ENCODE peak calls at places on chromosomes 4 and X, in seven cellular contexts. I, F, T, E, Z, O and R are unnamed samples. For H3K27me3, the result is how much of the 10 kb centered on the place peaks cover.

GRCh38 chr4:61332671-61333070 is 132.5 kb downstream of the ADGRL3 start:
- DNase-seq in I (no peak), F (no peak), T (no peak), E (peak), Z (no peak), O (no peak), R (no peak)

GRCh38 chr4:151675366-151676060 is 85.3 kb downstream of the GATB start:
- DNase-seq in I (no peak), F (no peak), T (no peak), E (no peak), Z (no peak), O (no peak), R (no peak)

GRCh38 chr4:118884716-118885115 is 3.9 kb upstream of the SYNPO2 start:
- DNase-seq in I (no peak), F (no peak), T (no peak), E (no peak), Z (no peak), O (no peak), R (no peak)

GRCh38 chr4:16001484-16001858 is 38.5 kb upstream of the FGFBP2 start:
- DNase-seq in I (peak), F (peak), T (no peak), E (peak), Z (peak), O (peak), R (no peak)

GRCh38 chr4:2062808-2063524 is 3.8 kb downstream of the NAT8L start:
- DNase-seq in I (no peak), F (no peak), T (no peak), E (no peak), Z (no peak), O (no peak), R (no peak)

GRCh38 chr4:152937535-152938236 is 1.6 kb downstream of the FHDC1 start:
- DNase-seq in I (peak), F (no peak), T (peak), E (peak), Z (peak), O (peak), R (no peak)

GRCh38 chr4:38119663-38120374 is 159.6 kb downstream of the PTTG2 start:
- DNase-seq in I (peak), F (no peak), T (no peak), E (peak), Z (peak), O (no peak), R (no peak)

GRCh38 chr4:75071241-75071778 is 138.4 kb downstream of the PARM1 start:
- DNase-seq in I (no peak), F (no peak), T (no peak), E (no peak), Z (no peak), O (peak), R (no peak)

GRCh38 chr4:185128272-185129119 is 14.6 kb upstream of the SLC25A4 start:
- DNase-seq in I (peak), F (no peak), T (peak), E (peak), Z (peak), O (peak), R (no peak)

GRCh38 chr4:21327976-21328700 is 620.4 kb downstream of the KCNIP4 start:
- DNase-seq in I (no peak), F (no peak), T (no peak), E (no peak), Z (no peak), O (no peak), R (no peak)

GRCh38 chr4:162456106-162456505 is 292.3 kb upstream of the FSTL5 start:
- DNase-seq in I (no peak), F (no peak), T (no peak), E (no peak), Z (no peak), O (no peak), R (no peak)

GRCh38 chrX:20742106-20742505 is 475.4 kb upstream of the RPS6KA3 start:
- DNase-seq in I (no peak), F (no peak), T (no peak), E (peak), Z (no peak), O (no peak), R (no peak)

GRCh38 chr4:136934601-136935000 is 597.7 kb downstream of the PCDH18 start:
- DNase-seq in I (no peak), F (no peak), T (no peak), E (no peak), Z (no peak), O (peak), R (no peak)

GRCh38 chrX:124086411-124086810 is 124.9 kb downstream of the STAG2 start:
- DNase-seq in I (no peak), F (no peak), T (no peak), E (no peak), Z (no peak), O (no peak), R (no peak)

GRCh38 chrX:130637591-130637990 is 235.8 kb downstream of the RBMX2 start:
- DNase-seq in I (no peak), F (no peak), T (no peak), E (peak), Z (peak), O (no peak), R (no peak)

GRCh38 chrX:110086162-110086915 is 83.4 kb downstream of the TMEM164 start:
- DNase-seq in I (no peak), F (no peak), T (no peak), E (peak), Z (no peak), O (no peak), R (no peak)

GRCh38 chr4:161949941-161950725 is 213.7 kb downstream of the FSTL5 start:
- DNase-seq in I (no peak), F (no peak), T (no peak), E (peak), Z (peak), O (no peak), R (no peak)

GRCh38 chr4:143773998-143774898 is 73.8 kb upstream of the FREM3 start:
- DNase-seq in I (peak), F (peak), T (no peak), E (peak), Z (peak), O (peak), R (no peak)

GRCh38 chr4:871484-871883 is 45.6 kb upstream of the CPLX1 start:
- DNase-seq in I (no peak), F (no peak), T (no peak), E (no peak), Z (no peak), O (no peak), R (no peak)

GRCh38 chr4:75025432-75025831 is 92.5 kb downstream of the PARM1 start:
- DNase-seq in I (no peak), F (no peak), T (no peak), E (no peak), Z (no peak), O (no peak), R (no peak)

GRCh38 chrX:134948333-134949241 is 42.2 kb upstream of the SMIM10 start:
- DNase-seq in I (no peak), F (no peak), T (no peak), E (peak), Z (peak), O (no peak), R (no peak)

GRCh38 chr4:492412-492811 is 6.5 kb downstream of the ZNF721 start:
- DNase-seq in I (no peak), F (no peak), T (no peak), E (no peak), Z (no peak), O (no peak), R (no peak)

GRCh38 chr4:28639747-28640146 is 1779.1 kb downstream of the STIM2 start:
- DNase-seq in I (no peak), F (no peak), T (no peak), E (no peak), Z (no peak), O (peak), R (no peak)

GRCh38 chrX:7110821-7111276 is 36.7 kb upstream of the STS start:
- DNase-seq in I (no peak), F (no peak), T (no peak), E (peak), Z (no peak), O (no peak), R (no peak)

GRCh38 chrX:17474892-17475291 is 99.9 kb downstream of the NHS start:
- DNase-seq in I (no peak), F (no peak), T (no peak), E (peak), Z (peak), O (no peak), R (no peak)

GRCh38 chr4:124203613-124204284 is 508.8 kb downstream of the ANKRD50 start:
- DNase-seq in I (no peak), F (no peak), T (no peak), E (peak), Z (peak), O (no peak), R (no peak)

DNA sequence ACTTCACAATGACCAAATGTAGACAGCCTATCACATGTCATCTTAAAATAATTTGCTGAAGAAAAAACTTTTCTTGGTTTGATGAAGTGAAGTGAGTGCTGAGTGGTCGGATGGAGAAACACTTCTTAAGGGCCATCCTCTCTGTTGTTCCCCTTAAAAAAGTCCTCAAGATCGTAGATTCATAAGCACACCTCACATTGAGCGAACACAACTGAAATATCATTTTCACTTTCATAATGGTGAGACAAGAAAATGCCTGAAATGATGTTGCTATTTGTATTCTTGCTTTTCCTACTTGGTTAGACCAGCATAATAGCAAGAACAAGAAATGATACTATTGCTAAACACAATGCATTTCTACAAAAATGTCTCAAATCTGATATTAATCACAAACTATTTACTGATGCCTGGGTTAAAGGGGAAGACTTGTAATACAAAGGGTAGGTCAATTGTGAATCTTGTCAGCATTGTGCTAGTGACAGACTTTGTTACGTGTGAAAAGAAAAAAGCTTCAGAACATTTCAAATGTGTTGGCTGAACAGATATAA is 305.6 kb upstream of the NR3C2 start:
- DNase-seq in I (no peak), F (no peak), T (no peak), E (no peak), Z (no peak), O (no peak), R (no peak)
- H3K4me3 ChIP-seq in I (no peak), F (no peak), T (no peak), E (no peak), Z (no peak), O (no peak), R (no peak)

GRCh38 chr4:62791386-62791785 is 1591.3 kb downstream of the ADGRL3 start:
- DNase-seq in I (no peak), F (no peak), T (no peak), E (no peak), Z (no peak), O (no peak), R (no peak)
- H3K27ac ChIP-seq in I (no peak), F (no peak), T (no peak), E (no peak), Z (no peak), O (no peak), R (no peak)

DNA sequence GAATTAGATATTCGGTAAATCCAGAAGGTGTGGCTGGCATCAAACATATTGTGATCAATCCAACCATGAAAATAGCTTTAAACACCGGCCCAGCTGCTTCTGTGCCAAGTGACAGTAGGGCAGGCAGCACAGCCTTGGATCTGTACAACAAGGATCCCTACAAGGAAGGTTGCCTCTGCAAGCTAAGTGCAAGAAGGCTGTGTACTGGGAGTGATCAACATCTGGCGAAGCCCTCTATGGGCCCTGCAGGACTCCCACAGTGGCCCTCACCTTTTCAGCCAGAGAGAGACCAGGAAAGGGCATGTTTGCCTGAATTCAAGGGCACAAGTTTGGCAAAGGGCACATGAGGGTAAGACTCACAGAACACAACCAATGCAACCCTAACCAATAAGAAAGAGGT is 9.6 kb downstream of the IRS4 start:
- DNase-seq in I (no peak), F (no peak), T (no peak), E (no peak), Z (no peak), O (no peak), R (no peak)
- H3K27me3 ChIP-seq in I (under half), F (under half), T (under half), E (under half), Z (under half), O (half or more), R (under half)

GRCh38 chr4:24103434-24104168 is 213.8 kb upstream of the PPARGC1A start:
- DNase-seq in I (no peak), F (no peak), T (no peak), E (peak), Z (peak), O (no peak), R (no peak)
- H3K4me3 ChIP-seq in I (no peak), F (no peak), T (no peak), E (no peak), Z (no peak), O (no peak), R (no peak)

GRCh38 chrX:37958493-37959211 is 47.7 kb upstream of the SYTL5 start:
- DNase-seq in I (no peak), F (no peak), T (no peak), E (peak), Z (peak), O (peak), R (no peak)

GRCh38 chrX:37955273-37955672 is 51.1 kb upstream of the SYTL5 start:
- DNase-seq in I (no peak), F (no peak), T (no peak), E (no peak), Z (no peak), O (no peak), R (no peak)

GRCh38 chrX:37959212-37960021 is 46.9 kb upstream of the SYTL5 start:
- DNase-seq in I (no peak), F (no peak), T (no peak), E (no peak), Z (no peak), O (no peak), R (no peak)

GRCh38 chrX:37956223-37956622 is 50.1 kb upstream of the SYTL5 start:
- DNase-seq in I (no peak), F (no peak), T (no peak), E (no peak), Z (no peak), O (no peak), R (no peak)

DNA sequence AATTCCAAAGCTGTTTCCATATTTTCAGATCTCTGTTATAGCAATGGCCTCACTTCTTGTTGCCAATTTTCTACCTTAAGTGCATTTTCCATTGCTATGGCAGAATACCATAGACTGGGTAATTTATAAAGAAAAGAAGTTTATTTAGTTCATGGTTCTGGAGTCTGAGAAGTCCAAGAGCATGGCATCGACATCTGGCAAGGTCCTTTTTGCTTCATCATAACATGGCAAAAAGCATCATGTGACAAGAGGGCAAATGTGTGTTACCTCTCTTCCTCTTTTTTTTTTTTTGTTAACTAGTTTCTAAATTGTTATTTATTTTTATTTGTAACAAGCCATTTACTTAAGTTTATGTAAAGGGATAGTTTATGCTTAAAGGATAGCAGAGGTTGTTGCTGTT is 45.2 kb upstream of the SYTL5 start:
- DNase-seq in I (no peak), F (no peak), T (no peak), E (no peak), Z (no peak), O (no peak), R (no peak)
- H3K27ac ChIP-seq in I (no peak), F (no peak), T (no peak), E (no peak), Z (no peak), O (no peak), R (no peak)

DNA sequence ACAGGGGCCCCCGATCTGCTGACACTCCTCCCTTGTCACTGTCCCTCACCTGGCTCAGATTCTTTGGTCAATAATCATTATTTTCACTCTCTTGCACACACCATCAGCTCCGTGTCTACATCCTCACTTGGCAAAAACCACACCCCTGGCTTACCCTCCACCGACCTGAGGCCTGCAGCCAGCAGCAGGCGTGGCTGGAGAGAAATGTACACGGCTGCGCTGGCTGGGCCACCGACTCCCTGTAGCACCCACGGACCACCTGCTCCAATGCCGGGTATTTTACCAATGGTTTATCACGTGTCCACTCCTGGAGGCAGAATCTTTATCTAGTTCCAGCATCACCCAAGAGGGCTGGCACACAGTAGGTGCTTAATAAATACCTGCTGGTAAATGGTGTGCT is 98.4 kb downstream of the WFS1 start:
- DNase-seq in I (no peak), F (no peak), T (no peak), E (no peak), Z (no peak), O (no peak), R (no peak)
- H3K27me3 ChIP-seq in I (under half), F (under half), T (under half), E (under half), Z (under half), O (half or more), R (under half)

GRCh38 chrX:115690554-115691216 is 129.7 kb downstream of the PLS3 start:
- DNase-seq in I (peak), F (peak), T (peak), E (peak), Z (peak), O (peak), R (no peak)
- H3K4me3 ChIP-seq in I (no peak), F (no peak), T (no peak), E (no peak), Z (no peak), O (no peak), R (no peak)

GRCh38 chr4:138981930-138982390 is 33.6 kb upstream of the NOCT start:
- DNase-seq in I (peak), F (peak), T (no peak), E (peak), Z (peak), O (no peak), R (no peak)
- H3K27ac ChIP-seq in I (no peak), F (peak), T (no peak), E (no peak), Z (no peak), O (no peak), R (peak)

GRCh38 chr4:121951570-121952110 is at the start of gene TRPC3:
- DNase-seq in I (peak), F (no peak), T (peak), E (peak), Z (peak), O (peak), R (no peak)
- H3K27me3 ChIP-seq in I (under half), F (under half), T (under half), E (under half), Z (under half), O (under half), R (half or more)